ENCODE peak calls at places on chromosomes 2 and 18, in five cellular contexts. X is ovary, R is brain pericyte, H is ureter, I is HEK293T. D is an unnamed sample.

GRCh38 chr2:28276076-28276618 is 116.5 kb upstream of the FOSL2 start:
- DNase-seq in X (no peak), R (peak; percentile 75), H (no peak), I (no peak), D (no peak)

GRCh38 chr2:89825034-89825433 is 1133.6 kb downstream of the RPIA start:
- DNase-seq in X (no peak), R (no peak), H (no peak), I (no peak), D (no peak)

GRCh38 chr2:184598313-184599053 is at the start of gene ZNF804A:
- DNase-seq in X (peak; percentile 26), R (no peak), H (peak; percentile 46), I (peak; percentile 60), D (peak; percentile 79)

GRCh38 chr18:74196220-74197119 is 48.1 kb downstream of the TIMM21 start:
- DNase-seq in X (no peak), R (peak; percentile 47), H (no peak), I (peak; percentile 62), D (peak; percentile 85)

GRCh38 chr18:13530215-13530878 is 196.0 kb downstream of the FAM210A start:
- DNase-seq in X (no peak), R (no peak), H (no peak), I (no peak), D (no peak)

GRCh38 chr2:100105678-100106054 is 36.7 kb downstream of the AFF3 start:
- DNase-seq in X (peak; percentile 43), R (no peak), H (no peak), I (no peak), D (no peak)

GRCh38 chr2:150191349-150191748 is 296.1 kb downstream of the RND3 start:
- DNase-seq in X (no peak), R (no peak), H (no peak), I (no peak), D (no peak)

GRCh38 chr2:226398580-226398979 is 401.0 kb downstream of the IRS1 start:
- DNase-seq in X (no peak), R (no peak), H (no peak), I (no peak), D (no peak)

GRCh38 chr2:63888490-63889402 is 47.0 kb downstream of the UGP2 start:
- DNase-seq in X (peak; percentile 29), R (no peak), H (no peak), I (peak; percentile 70), D (peak; percentile 65)

GRCh38 chr2:230762317-230762896 is 49.8 kb downstream of the CAB39 start:
- DNase-seq in X (no peak), R (no peak), H (no peak), I (peak; percentile 62), D (peak; percentile 64)

GRCh38 chr2:204645018-204645775 is 99.9 kb downstream of the PARD3B start:
- DNase-seq in X (no peak), R (no peak), H (no peak), I (no peak), D (no peak)

GRCh38 chr2:222436040-222436413 is 11.7 kb downstream of the SGPP2 start:
- DNase-seq in X (no peak), R (no peak), H (no peak), I (no peak), D (no peak)

GRCh38 chr2:167342769-167343168 is 454.5 kb downstream of the XIRP2 start:
- DNase-seq in X (no peak), R (no peak), H (no peak), I (no peak), D (no peak)

GRCh38 chr2:102033028-102033749 is 41.4 kb downstream of the IL1R2 start:
- DNase-seq in X (peak; percentile 44), R (peak; percentile 72), H (peak; percentile 84), I (no peak), D (no peak)

GRCh38 chr18:3449702-3450357 is at the start of gene TGIF1:
- DNase-seq in X (peak; percentile 86), R (no peak), H (peak; percentile 87), I (peak; percentile 37), D (peak; percentile 88)

GRCh38 chr2:47429795-47430194 is 26.8 kb downstream of the MSH2 start:
- DNase-seq in X (no peak), R (no peak), H (no peak), I (no peak), D (no peak)

GRCh38 chr2:234751275-234751938 is 200.4 kb upstream of the SH3BP4 start:
- DNase-seq in X (no peak), R (no peak), H (no peak), I (no peak), D (no peak)

GRCh38 chr2:39405364-39405763 is 31.7 kb downstream of the MAP4K3 start:
- DNase-seq in X (no peak), R (no peak), H (no peak), I (no peak), D (no peak)

GRCh38 chr2:162579169-162579568 is 235.2 kb downstream of the GCA start:
- DNase-seq in X (no peak), R (no peak), H (no peak), I (no peak), D (no peak)

GRCh38 chr2:189175869-189176431 is 3.6 kb downstream of the COL5A2 start:
- DNase-seq in X (no peak), R (no peak), H (no peak), I (no peak), D (no peak)

GRCh38 chr2:23452853-23453420 is 68.0 kb downstream of the KLHL29 start:
- DNase-seq in X (no peak), R (no peak), H (peak; percentile 40), I (no peak), D (no peak)

GRCh38 chr2:135072125-135072997 is 20.3 kb downstream of the RAB3GAP1 start:
- DNase-seq in X (no peak), R (no peak), H (no peak), I (no peak), D (peak; percentile 44)

GRCh38 chr2:119525574-119525973 is 1.3 kb upstream of the SCTR start:
- DNase-seq in X (no peak), R (no peak), H (no peak), I (no peak), D (no peak)

GRCh38 chr2:195899226-195899625 is 169.4 kb downstream of the DNAH7 start:
- DNase-seq in X (no peak), R (no peak), H (no peak), I (no peak), D (no peak)

GRCh38 chr2:73739101-73739500 is 2.0 kb upstream of the TPRKB start:
- DNase-seq in X (no peak), R (no peak), H (no peak), I (no peak), D (no peak)

GRCh38 chr2:209579236-209579749 is 155.4 kb downstream of the MAP2 start:
- DNase-seq in X (peak; percentile 16), R (no peak), H (no peak), I (peak; percentile 21), D (no peak)

GRCh38 chr2:28452534-28453081 is 43.3 kb upstream of the PLB1 start:
- DNase-seq in X (peak; percentile 81), R (no peak), H (peak; percentile 82), I (peak; percentile 81), D (peak; percentile 75)

GRCh38 chr18:486929-487328 is 13.6 kb downstream of the COLEC12 start:
- DNase-seq in X (no peak), R (no peak), H (no peak), I (no peak), D (no peak)

GRCh38 chr18:23718243-23718720 is 29.0 kb downstream of the LAMA3 start:
- DNase-seq in X (no peak), R (no peak), H (no peak), I (no peak), D (no peak)